ENCODE peak calls at places on chromosome 10, in eight cellular contexts. J is AG04449, V is PC-9, Y is AG04450, W is OCI-LY7, A is spleen, N is fibroblast of the aortic adventitia, B is transverse colon. G is an unnamed sample.

GRCh38 chr10:35497909-35498308 is 107.2 kb upstream of the GJD4 start:
- DNase-seq in B (no peak), A (no peak), N (no peak), W (no peak), V (no peak), J (no peak), Y (no peak), G (no peak)

GRCh38 chr10:93030409-93030808 is 30.2 kb upstream of the CYP26C1 start:
- DNase-seq in W (no peak), N (peak; percentile 78), B (no peak), A (no peak), Y (peak; percentile 42), V (peak; percentile 58), J (peak; percentile 59), G (peak; percentile 32)

GRCh38 chr10:6050801-6051445 is 11.2 kb downstream of the IL2RA start:
- DNase-seq in V (no peak), N (peak; percentile 67), W (peak; percentile 90), J (no peak), B (peak; percentile 80), A (peak; percentile 94), Y (peak; percentile 7), G (no peak)

GRCh38 chr10:133100706-133101463 is 13.2 kb downstream of the ADGRA1 start:
- DNase-seq in A (no peak), B (no peak), W (no peak), V (no peak), Y (no peak), J (no peak), N (no peak), G (no peak)

GRCh38 chr10:72126184-72126871 is 38.0 kb upstream of the SPOCK2 start:
- DNase-seq in B (no peak), N (peak; percentile 73), A (no peak), J (peak; percentile 4), W (peak; percentile 62), V (no peak), Y (peak; percentile 10), G (no peak)

GRCh38 chr10:119602241-119603095 is 5.7 kb upstream of the TIAL1 start:
- DNase-seq in J (no peak), Y (no peak), B (peak; percentile 37), A (peak; percentile 56), W (peak; percentile 40), V (no peak), N (peak; percentile 37), G (no peak)

GRCh38 chr10:71239946-71240795 is 27.8 kb downstream of the UNC5B start:
- DNase-seq in V (no peak), Y (no peak), N (no peak), B (no peak), W (peak; percentile 6), A (no peak), J (no peak), G (no peak)

GRCh38 chr10:46227571-46228075 is 59.2 kb upstream of the ANTXRL start:
- DNase-seq in Y (no peak), N (no peak), A (peak; percentile 58), B (no peak), V (no peak), W (no peak), J (no peak), G (no peak)

GRCh38 chr10:36564433-36564832 is 561.0 kb upstream of the ANKRD30A start:
- DNase-seq in A (no peak), B (no peak), V (no peak), W (no peak), J (no peak), N (no peak), Y (no peak), G (no peak)

GRCh38 chr10:44361080-44361479 is 23.8 kb downstream of the CXCL12 start:
- DNase-seq in B (no peak), J (no peak), V (no peak), Y (no peak), N (no peak), W (no peak), A (no peak), G (no peak)

GRCh38 chr10:122140477-122140902 is 130.6 kb upstream of the BTBD16 start:
- DNase-seq in N (peak; percentile 68), V (peak; percentile 49), J (no peak), B (no peak), Y (no peak), A (no peak), W (no peak), G (peak; percentile 68)

GRCh38 chr10:1213707-1214675 is 157.8 kb downstream of the WDR37 start:
- DNase-seq in A (peak; percentile 57), N (no peak), V (no peak), Y (no peak), W (no peak), J (no peak), B (no peak), G (no peak)

GRCh38 chr10:92572362-92573090 is 1.4 kb downstream of the IDE start:
- DNase-seq in V (no peak), N (peak; percentile 10), Y (no peak), A (no peak), B (no peak), J (no peak), W (no peak), G (no peak)

GRCh38 chr10:116146374-116146773 is 126.6 kb downstream of the GFRA1 start:
- DNase-seq in V (no peak), N (no peak), A (no peak), W (no peak), Y (no peak), J (no peak), B (no peak), G (peak; percentile 13)

GRCh38 chr10:97633921-97634320 is 621 bp upstream of the MORN4 start:
- DNase-seq in N (no peak), Y (no peak), J (no peak), W (peak; percentile 52), V (no peak), A (no peak), B (peak; percentile 10), G (no peak)

GRCh38 chr10:13365168-13365687 is 17.1 kb upstream of the SEPHS1 start:
- DNase-seq in Y (no peak), W (no peak), V (no peak), J (no peak), B (no peak), A (no peak), N (no peak), G (peak; percentile 62)

DNA sequence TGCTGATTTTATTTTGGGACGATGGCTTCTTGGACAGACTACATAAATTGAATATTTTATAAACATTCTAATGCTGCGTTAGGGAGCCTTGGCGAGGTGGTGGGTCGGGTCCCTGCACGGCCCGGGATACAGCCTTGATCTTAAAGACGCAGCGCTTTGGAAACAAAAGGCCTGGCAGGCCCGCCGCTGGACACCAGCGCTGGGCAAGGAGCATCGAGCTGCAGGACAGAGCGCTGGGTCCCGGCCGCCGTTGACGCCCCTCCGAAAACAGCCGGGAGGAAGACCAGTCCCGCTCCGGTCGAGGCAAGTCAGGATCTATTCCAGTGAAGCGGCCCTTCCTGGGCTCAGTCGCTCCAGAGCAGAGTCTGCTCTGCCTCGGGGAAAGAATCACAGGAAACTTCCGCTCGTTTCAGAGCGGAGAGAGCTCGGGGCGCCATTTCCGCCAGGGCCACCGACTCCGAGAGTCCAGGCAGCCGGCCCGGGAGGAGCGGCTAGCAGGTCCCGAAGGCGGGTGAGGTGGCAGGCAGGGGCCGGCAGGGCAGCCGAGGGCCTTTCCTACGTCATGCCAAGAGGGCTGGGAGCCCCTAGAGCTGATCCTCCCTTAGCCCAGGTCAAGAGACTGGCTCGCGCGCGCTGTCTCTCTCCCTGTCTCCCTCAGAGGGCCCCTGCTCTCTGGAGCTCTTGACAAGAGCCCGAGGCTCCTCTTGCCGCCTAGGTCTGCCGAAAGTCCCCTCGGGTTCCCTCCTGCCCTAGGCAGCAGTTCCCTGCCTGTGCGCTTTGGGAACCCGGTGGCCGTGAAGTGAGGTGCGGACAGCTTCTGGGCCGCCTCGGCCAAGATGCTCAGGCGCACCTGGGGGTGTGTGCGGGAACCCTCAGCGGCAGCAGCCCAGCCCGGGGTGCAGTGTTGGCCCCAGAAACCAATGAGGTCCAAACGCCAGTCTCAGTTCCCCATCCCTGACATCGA is 1.4 kb upstream of the DRGX start:
- DNase-seq in N (no peak), B (no peak), J (no peak), Y (no peak), V (no peak), A (no peak), W (no peak), G (no peak)
- H3K4me3 ChIP-seq in N (no peak overlapping the region), B (no peak overlapping the region), J (no peak overlapping the region), Y (no peak overlapping the region), V (no peak overlapping the region), A (peak overlapping the region; percentile 11), W (no peak overlapping the region), G (no peak overlapping the region)

GRCh38 chr10:78937800-78938694 is 130.7 kb upstream of the ZMIZ1 start:
- DNase-seq in A (peak; percentile 85), V (no peak), Y (no peak), W (peak; percentile 43), N (no peak), J (no peak), B (no peak), G (no peak)
- TF ChIP-seq CTCF in A (no peak), V (no peak), Y (no peak), W (peak; percentile 75), N (no peak), J (peak; percentile 10), B (no peak), G (peak; percentile 21)

GRCh38 chr10:107918171-107918570 is 753.7 kb upstream of the SORCS1 start:
- DNase-seq in Y (no peak), J (no peak), V (no peak), N (no peak), B (no peak), A (no peak), W (no peak), G (no peak)

GRCh38 chr10:107914450-107915276 is 750.2 kb upstream of the SORCS1 start:
- DNase-seq in V (no peak), B (peak; percentile 7), N (no peak), Y (no peak), W (no peak), A (peak; percentile 76), J (no peak), G (no peak)

GRCh38 chr10:107915277-107915634 is 750.8 kb upstream of the SORCS1 start:
- DNase-seq in V (no peak), A (no peak), J (no peak), W (no peak), N (peak; percentile 0), Y (no peak), B (no peak), G (peak; percentile 1)

GRCh38 chr10:107913317-107914294 is 749.1 kb upstream of the SORCS1 start:
- DNase-seq in J (no peak), B (no peak), Y (no peak), W (no peak), A (no peak), N (no peak), V (no peak), G (no peak)
- H3K4me3 ChIP-seq in J (peak overlapping the region; percentile 56), B (no peak overlapping the region), Y (no peak overlapping the region), W (no peak overlapping the region), A (no peak overlapping the region), N (no peak overlapping the region), V (no peak overlapping the region), G (no peak overlapping the region)

DNA sequence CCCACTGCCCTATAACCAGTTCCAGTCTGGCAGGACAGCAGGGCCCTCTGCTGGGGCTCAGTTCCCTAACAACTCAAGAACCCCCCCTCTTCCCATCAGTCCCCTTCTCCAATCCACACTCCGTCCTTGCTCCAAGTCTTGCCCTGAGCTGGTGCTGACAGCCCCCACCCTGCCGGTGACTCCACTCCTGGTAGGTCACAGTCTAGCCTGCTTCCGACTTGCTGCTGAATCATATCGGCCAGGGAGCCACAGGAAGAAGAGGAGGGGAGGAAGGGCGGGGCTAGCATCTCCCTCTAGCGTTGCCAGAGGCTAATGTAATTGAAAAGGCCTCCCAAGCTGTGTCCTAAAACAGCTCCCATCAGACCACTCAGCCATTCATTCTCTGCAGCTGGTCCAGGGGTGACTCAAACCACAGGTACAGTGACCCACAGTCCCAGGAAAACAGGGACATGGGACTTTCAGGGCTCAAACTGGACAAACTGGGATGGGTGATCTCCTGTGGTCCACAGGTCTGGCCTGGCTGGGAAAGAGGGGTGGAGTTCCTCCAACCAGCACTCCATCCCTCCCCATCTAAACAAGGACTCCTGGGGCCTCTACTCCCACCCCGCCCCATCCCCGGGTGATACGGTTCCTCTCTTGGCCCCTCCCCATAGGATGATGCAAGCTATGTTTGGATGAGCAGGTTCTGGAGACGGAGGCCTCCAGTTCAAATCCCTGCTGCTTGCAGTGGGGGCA is 158.8 kb downstream of the SH3PXD2A start:
- DNase-seq in N (peak; percentile 91), J (peak; percentile 75), V (peak; percentile 75), A (peak; percentile 81), W (peak; percentile 51), B (peak; percentile 67), Y (peak; percentile 58), G (no peak)
- TF ChIP-seq CTCF in N (peak; percentile 71), J (peak; percentile 68), V (peak; percentile 38), A (peak; percentile 24), W (peak; percentile 67), B (peak; percentile 21), Y (peak; percentile 72), G (peak; percentile 50)